ENCODE peak calls at places on chromosomes 3 and 15, in four cellular contexts. M is cerebellar cortex, U is PC-9, T is psoas muscle. P is an unnamed sample.

GRCh38 chr15:25793354-25794050 is 69.6 kb downstream of the ATP10A start:
- DNase-seq in M (no peak), U (no peak), T (no peak), P (no peak)

GRCh38 chr3:16136042-16136441 is 38.4 kb upstream of the GALNT15 start:
- DNase-seq in M (no peak), U (no peak), T (no peak), P (no peak)

GRCh38 chr3:42387802-42388651 is 22.4 kb downstream of the LYZL4 start:
- DNase-seq in M (no peak), U (no peak), T (no peak), P (no peak)

GRCh38 chr3:31743690-31744089 is 211.0 kb downstream of the STT3B start:
- DNase-seq in M (no peak), U (no peak), T (no peak), P (no peak)

GRCh38 chr15:76823903-76824302 is 81.2 kb downstream of the SCAPER start:
- DNase-seq in M (no peak), U (no peak), T (no peak), P (no peak)

GRCh38 chr3:145882416-145882815 is 278.6 kb downstream of the PLOD2 start:
- DNase-seq in M (no peak), U (no peak), T (no peak), P (no peak)

GRCh38 chr15:59691194-59691805 is 2.2 kb upstream of the BNIP2 start:
- DNase-seq in M (peak; percentile 43), U (peak; percentile 27), T (no peak), P (peak; percentile 82)

GRCh38 chr3:49158108-49158709 is 7.9 kb downstream of the CCDC71 start:
- DNase-seq in M (no peak), U (peak; percentile 41), T (no peak), P (peak; percentile 81)

GRCh38 chr3:142180761-142181362 is 31.5 kb upstream of the TFDP2 start:
- DNase-seq in M (peak; percentile 30), U (peak; percentile 13), T (peak; percentile 16), P (no peak)

GRCh38 chr15:66782785-66783184 is 80.7 kb downstream of the SMAD6 start:
- DNase-seq in M (no peak), U (no peak), T (no peak), P (no peak)

GRCh38 chr15:80142646-80143045 is 10.2 kb upstream of the FAH start:
- DNase-seq in M (no peak), U (no peak), T (no peak), P (no peak)

GRCh38 chr3:46938118-46938517 is 38.4 kb downstream of the CCDC12 start:
- DNase-seq in M (no peak), U (no peak), T (no peak), P (peak; percentile 8)

GRCh38 chr15:29888651-29889050 is 66.4 kb upstream of the TJP1 start:
- DNase-seq in M (no peak), U (no peak), T (no peak), P (no peak)

GRCh38 chr3:14423197-14423743 is 20.9 kb downstream of the SLC6A6 start:
- DNase-seq in M (no peak), U (peak; percentile 57), T (no peak), P (peak; percentile 36)

P was measured in mucosa of descending colon.